ENCODE peak calls at places on chromosomes 16 and 17, in six cellular contexts. One of them, this sample, is unnamed.

GRCh38 chr16:83785455-83785854 is 22.3 kb upstream of the HSBP1 start:
- DNase-seq in naive thymus-derived CD8-positive, alpha-beta T cell: no peak
- DNase-seq in activated naive CD4-positive, alpha-beta T cell: no peak
- DNase-seq in NCI-H1105: no peak
- DNase-seq in amygdala: no peak
- DNase-seq in SW480: no peak
- DNase-seq in this sample: no peak

GRCh38 chr16:1788708-1789100 is 4.8 kb downstream of the IGFALS start:
- DNase-seq in naive thymus-derived CD8-positive, alpha-beta T cell: no peak
- DNase-seq in activated naive CD4-positive, alpha-beta T cell: no peak
- DNase-seq in NCI-H1105: no peak
- DNase-seq in amygdala: no peak
- DNase-seq in SW480: no peak
- DNase-seq in this sample: no peak

GRCh38 chr16:53950677-53951076 is 246.7 kb downstream of the FTO start:
- DNase-seq in naive thymus-derived CD8-positive, alpha-beta T cell: no peak
- DNase-seq in activated naive CD4-positive, alpha-beta T cell: no peak
- DNase-seq in NCI-H1105: peak; percentile 77
- DNase-seq in amygdala: no peak
- DNase-seq in SW480: no peak
- DNase-seq in this sample: no peak

GRCh38 chr16:88810868-88811599 is 694 bp downstream of the APRT start:
- DNase-seq in naive thymus-derived CD8-positive, alpha-beta T cell: no peak
- DNase-seq in activated naive CD4-positive, alpha-beta T cell: peak; percentile 69
- DNase-seq in NCI-H1105: peak; percentile 52
- DNase-seq in amygdala: peak; percentile 84
- DNase-seq in SW480: peak; percentile 75
- DNase-seq in this sample: peak; percentile 84

GRCh38 chr16:14303654-14304394 is 232.7 kb downstream of the MRTFB start:
- DNase-seq in naive thymus-derived CD8-positive, alpha-beta T cell: no peak
- DNase-seq in activated naive CD4-positive, alpha-beta T cell: no peak
- DNase-seq in NCI-H1105: no peak
- DNase-seq in amygdala: no peak
- DNase-seq in SW480: no peak
- DNase-seq in this sample: no peak

GRCh38 chr17:72125226-72125651 is 4.4 kb downstream of the SOX9 start:
- DNase-seq in naive thymus-derived CD8-positive, alpha-beta T cell: no peak
- DNase-seq in activated naive CD4-positive, alpha-beta T cell: no peak
- DNase-seq in NCI-H1105: no peak
- DNase-seq in amygdala: no peak
- DNase-seq in SW480: no peak
- DNase-seq in this sample: no peak

GRCh38 chr17:17971431-17972125 is 622 bp downstream of the TOM1L2 start:
- DNase-seq in naive thymus-derived CD8-positive, alpha-beta T cell: peak; percentile 36
- DNase-seq in activated naive CD4-positive, alpha-beta T cell: no peak
- DNase-seq in NCI-H1105: no peak
- DNase-seq in amygdala: no peak
- DNase-seq in SW480: peak; percentile 41
- DNase-seq in this sample: peak; percentile 25

GRCh38 chr16:23403547-23403946 is 49.4 kb downstream of the COG7 start:
- DNase-seq in naive thymus-derived CD8-positive, alpha-beta T cell: no peak
- DNase-seq in activated naive CD4-positive, alpha-beta T cell: no peak
- DNase-seq in NCI-H1105: no peak
- DNase-seq in amygdala: no peak
- DNase-seq in SW480: no peak
- DNase-seq in this sample: no peak

GRCh38 chr16:59042296-59042695 is 308.2 kb upstream of the GOT2 start:
- DNase-seq in naive thymus-derived CD8-positive, alpha-beta T cell: no peak
- DNase-seq in activated naive CD4-positive, alpha-beta T cell: no peak
- DNase-seq in NCI-H1105: no peak
- DNase-seq in amygdala: no peak
- DNase-seq in SW480: peak; percentile 11
- DNase-seq in this sample: no peak

GRCh38 chr16:3020604-3021448 is 658 bp downstream of the TNFRSF12A start:
- DNase-seq in naive thymus-derived CD8-positive, alpha-beta T cell: no peak
- DNase-seq in activated naive CD4-positive, alpha-beta T cell: no peak
- DNase-seq in NCI-H1105: no peak
- DNase-seq in amygdala: no peak
- DNase-seq in SW480: peak; percentile 93
- DNase-seq in this sample: peak; percentile 94

GRCh38 chr16:24286713-24287405 is 30.7 kb downstream of the CACNG3 start:
- DNase-seq in naive thymus-derived CD8-positive, alpha-beta T cell: no peak
- DNase-seq in activated naive CD4-positive, alpha-beta T cell: no peak
- DNase-seq in NCI-H1105: no peak
- DNase-seq in amygdala: no peak
- DNase-seq in SW480: no peak
- DNase-seq in this sample: no peak

GRCh38 chr16:354971-355441 is 2.5 kb upstream of the AXIN1 start:
- DNase-seq in naive thymus-derived CD8-positive, alpha-beta T cell: peak; percentile 63
- DNase-seq in activated naive CD4-positive, alpha-beta T cell: no peak
- DNase-seq in NCI-H1105: no peak
- DNase-seq in amygdala: no peak
- DNase-seq in SW480: no peak
- DNase-seq in this sample: no peak

GRCh38 chr17:79890706-79891105 is 51.5 kb upstream of the CBX4 start:
- DNase-seq in naive thymus-derived CD8-positive, alpha-beta T cell: no peak
- DNase-seq in activated naive CD4-positive, alpha-beta T cell: no peak
- DNase-seq in NCI-H1105: no peak
- DNase-seq in amygdala: no peak
- DNase-seq in SW480: no peak
- DNase-seq in this sample: no peak

GRCh38 chr17:21378553-21378952 is 2.4 kb downstream of the KCNJ12 start:
- DNase-seq in naive thymus-derived CD8-positive, alpha-beta T cell: no peak
- DNase-seq in activated naive CD4-positive, alpha-beta T cell: no peak
- DNase-seq in NCI-H1105: no peak
- DNase-seq in amygdala: no peak
- DNase-seq in SW480: no peak
- DNase-seq in this sample: no peak

GRCh38 chr17:35730400-35731005 is 936 bp upstream of the RASL10B start:
- DNase-seq in naive thymus-derived CD8-positive, alpha-beta T cell: no peak
- DNase-seq in activated naive CD4-positive, alpha-beta T cell: no peak
- DNase-seq in NCI-H1105: no peak
- DNase-seq in amygdala: no peak
- DNase-seq in SW480: no peak
- DNase-seq in this sample: no peak

GRCh38 chr16:85761866-85762265 is 11.0 kb upstream of the C16orf74 start:
- DNase-seq in naive thymus-derived CD8-positive, alpha-beta T cell: no peak
- DNase-seq in activated naive CD4-positive, alpha-beta T cell: no peak
- DNase-seq in NCI-H1105: no peak
- DNase-seq in amygdala: no peak
- DNase-seq in SW480: no peak
- DNase-seq in this sample: no peak

GRCh38 chr17:20072692-20072992 is 63.5 kb downstream of the SPECC1 start:
- DNase-seq in naive thymus-derived CD8-positive, alpha-beta T cell: no peak
- DNase-seq in activated naive CD4-positive, alpha-beta T cell: no peak
- DNase-seq in NCI-H1105: peak; percentile 17
- DNase-seq in amygdala: no peak
- DNase-seq in SW480: no peak
- DNase-seq in this sample: no peak

GRCh38 chr16:66167564-66168291 is 198.8 kb upstream of the CDH5 start:
- DNase-seq in naive thymus-derived CD8-positive, alpha-beta T cell: no peak
- DNase-seq in activated naive CD4-positive, alpha-beta T cell: no peak
- DNase-seq in NCI-H1105: no peak
- DNase-seq in amygdala: no peak
- DNase-seq in SW480: no peak
- DNase-seq in this sample: no peak

GRCh38 chr16:77335652-77336234 is 99.1 kb downstream of the ADAMTS18 start:
- DNase-seq in naive thymus-derived CD8-positive, alpha-beta T cell: no peak
- DNase-seq in activated naive CD4-positive, alpha-beta T cell: no peak
- DNase-seq in NCI-H1105: no peak
- DNase-seq in amygdala: no peak
- DNase-seq in SW480: no peak
- DNase-seq in this sample: no peak

GRCh38 chr17:1959871-1960569 is 65.1 kb downstream of the RTN4RL1 start:
- DNase-seq in naive thymus-derived CD8-positive, alpha-beta T cell: no peak
- DNase-seq in activated naive CD4-positive, alpha-beta T cell: no peak
- DNase-seq in NCI-H1105: no peak
- DNase-seq in amygdala: peak; percentile 11
- DNase-seq in SW480: no peak
- DNase-seq in this sample: peak; percentile 63